ENCODE peak calls at places on chromosomes 5 and 9, in six cellular contexts. V is CD8-positive, alpha-beta T cell; H is tibial artery; W is mucosa of descending colon; T is prostate gland; O is colonic mucosa. L is an unnamed sample. For H3K4me1, the result is how much of the 10 kb centered on the place peaks cover.

GRCh38 chr5:139836469-139837208 is 41.0 kb downstream of the PSD2 start:
- DNase-seq in V (no peak), H (no peak), W (no peak), T (no peak), O (no peak), L (no peak)

GRCh38 chr9:136403915-136404800 is 4.2 kb upstream of the SNAPC4 start:
- DNase-seq in V (no peak), H (no peak), W (no peak), T (no peak), O (no peak), L (no peak)

GRCh38 chr9:120382453-120382852 is 197.5 kb downstream of the CDK5RAP2 start:
- DNase-seq in V (no peak), H (no peak), W (no peak), T (no peak), O (no peak), L (no peak)

GRCh38 chr5:175443514-175444059 is 395 bp downstream of the DRD1 start:
- DNase-seq in V (no peak), H (no peak), W (no peak), T (no peak), O (no peak), L (peak)

GRCh38 chr9:76893395-76893932 is 12.4 kb downstream of the PRUNE2 start:
- DNase-seq in V (no peak), H (peak), W (no peak), T (no peak), O (no peak), L (no peak)

GRCh38 chr5:124860271-124860670 is 113.8 kb upstream of the ZNF608 start:
- DNase-seq in V (no peak), H (no peak), W (no peak), T (no peak), O (no peak), L (no peak)

GRCh38 chr5:163893301-163893700 is 387.9 kb downstream of the MAT2B start:
- DNase-seq in V (no peak), H (no peak), W (no peak), T (no peak), O (no peak), L (no peak)

GRCh38 chr9:119360237-119360636 is 9.0 kb downstream of the BRINP1 start:
- DNase-seq in V (no peak), H (no peak), W (no peak), T (no peak), O (no peak), L (no peak)

GRCh38 chr5:42228279-42228678 is 195.0 kb upstream of the GHR start:
- DNase-seq in V (no peak), H (no peak), W (no peak), T (no peak), O (no peak), L (no peak)

GRCh38 chr9:129597355-129598088 is 23.4 kb downstream of the C9orf50 start:
- DNase-seq in V (no peak), H (no peak), W (peak), T (peak), O (peak), L (peak)

GRCh38 chr9:108536836-108537601 is 318.8 kb downstream of the ACTL7B start:
- DNase-seq in V (no peak), H (no peak), W (no peak), T (no peak), O (no peak), L (no peak)

GRCh38 chr9:93138171-93138764 is 4.2 kb upstream of the NINJ1 start:
- DNase-seq in V (no peak), H (no peak), W (no peak), T (no peak), O (no peak), L (no peak)

GRCh38 chr5:149887622-149888183 is 56.9 kb downstream of the PDE6A start:
- DNase-seq in V (no peak), H (no peak), W (no peak), T (no peak), O (no peak), L (no peak)

GRCh38 chr5:98605010-98605425 is 168.4 kb upstream of the RGMB start:
- DNase-seq in V (no peak), H (no peak), W (no peak), T (no peak), O (no peak), L (peak)

GRCh38 chr9:131094622-131095021 is 1.7 kb upstream of the AIF1L start:
- DNase-seq in V (no peak), H (no peak), W (peak), T (no peak), O (peak), L (no peak)

GRCh38 chr5:153551537-153552079 is 61.1 kb downstream of the GRIA1 start:
- DNase-seq in V (no peak), H (no peak), W (no peak), T (no peak), O (no peak), L (peak)

GRCh38 chr9:109264865-109265532 is 55.9 kb downstream of the EPB41L4B start:
- DNase-seq in V (no peak), H (no peak), W (peak), T (peak), O (peak), L (no peak)

GRCh38 chr5:139177809-139178581 is 20.2 kb downstream of the SIL1 start:
- DNase-seq in V (no peak), H (peak), W (peak), T (peak), O (peak), L (no peak)

GRCh38 chr5:139647406-139648204 is 544 bp upstream of the CXXC5 start:
- DNase-seq in V (no peak), H (peak), W (no peak), T (no peak), O (no peak), L (peak)

GRCh38 chr5:53249529-53249928 is 140.0 kb upstream of the MOCS2 start:
- DNase-seq in V (no peak), H (peak), W (peak), T (no peak), O (no peak), L (no peak)

GRCh38 chr9:79572891-79573696 is 1.3 kb downstream of the TLE4 start:
- DNase-seq in V (peak), H (peak), W (peak), T (peak), O (peak), L (peak)

GRCh38 chr9:13239208-13239607 is 40.3 kb downstream of the MPDZ start:
- DNase-seq in V (no peak), H (no peak), W (no peak), T (no peak), O (no peak), L (no peak)

GRCh38 chr5:102857090-102857818 is 102.1 kb downstream of the PAM start:
- DNase-seq in V (no peak), H (peak), W (no peak), T (no peak), O (no peak), L (no peak)

GRCh38 chr9:75488082-75488713 is 399.9 kb downstream of the OSTF1 start:
- DNase-seq in V (no peak), H (no peak), W (no peak), T (no peak), O (no peak), L (peak)

GRCh38 chr9:75483636-75484035 is 395.3 kb downstream of the OSTF1 start:
- DNase-seq in V (no peak), H (no peak), W (no peak), T (no peak), O (no peak), L (no peak)

DNA sequence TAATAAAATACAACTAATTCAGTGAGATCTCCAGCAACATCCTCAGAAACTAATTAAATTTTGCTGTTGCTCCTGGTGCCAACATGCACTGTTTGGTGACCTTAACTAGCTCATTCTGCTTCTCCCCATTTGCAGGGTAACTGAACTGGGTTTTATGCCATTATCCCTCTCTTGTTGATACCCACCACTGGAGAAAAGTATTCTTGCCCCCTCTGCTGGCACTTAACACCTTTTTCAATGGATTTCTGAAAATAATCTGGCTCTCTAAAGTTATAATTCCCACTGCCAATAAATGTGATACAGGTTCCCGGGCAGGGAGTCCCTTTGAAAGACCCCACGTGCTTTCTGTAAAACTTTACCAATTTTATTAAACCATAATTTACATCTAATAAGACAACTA is 394.3 kb downstream of the OSTF1 start:
- DNase-seq in V (no peak), H (no peak), W (no peak), T (no peak), O (no peak), L (no peak)
- TF ChIP-seq CTCF in V (no peak), H (no peak), W (no peak), T (no peak), O (no peak), L (peak)

GRCh38 chr5:126921471-126922091 is 108.8 kb downstream of the MARCHF3 start:
- DNase-seq in V (no peak), H (no peak), W (no peak), T (no peak), O (no peak), L (no peak)
- H3K4me1 ChIP-seq in V (under half), H (under half), W (under half), T (under half), O (under half), L (under half)

DNA sequence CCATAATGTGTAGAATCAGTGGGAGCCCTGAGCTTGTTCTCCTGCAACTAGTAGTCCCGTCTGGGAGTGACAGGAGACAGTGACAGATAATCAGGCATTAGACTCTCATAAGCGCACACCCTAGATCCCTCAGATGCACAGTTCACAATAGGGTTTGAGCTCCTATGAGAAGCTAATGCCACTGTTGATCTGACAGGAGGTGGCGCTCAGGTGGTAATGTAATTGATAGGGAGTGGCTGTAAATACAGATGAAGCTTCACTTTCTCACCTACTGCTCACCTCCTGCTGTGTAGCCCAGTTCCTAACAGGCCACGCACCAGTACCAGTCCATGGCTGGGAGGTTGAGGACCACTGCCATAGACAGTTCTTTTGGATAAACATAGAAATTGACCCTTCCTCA is 188.7 kb downstream of the ROR2 start:
- DNase-seq in V (no peak), H (no peak), W (peak), T (no peak), O (peak), L (no peak)
- TF ChIP-seq CTCF in V (no peak), H (no peak), W (no peak), T (no peak), O (no peak), L (no peak)

DNA sequence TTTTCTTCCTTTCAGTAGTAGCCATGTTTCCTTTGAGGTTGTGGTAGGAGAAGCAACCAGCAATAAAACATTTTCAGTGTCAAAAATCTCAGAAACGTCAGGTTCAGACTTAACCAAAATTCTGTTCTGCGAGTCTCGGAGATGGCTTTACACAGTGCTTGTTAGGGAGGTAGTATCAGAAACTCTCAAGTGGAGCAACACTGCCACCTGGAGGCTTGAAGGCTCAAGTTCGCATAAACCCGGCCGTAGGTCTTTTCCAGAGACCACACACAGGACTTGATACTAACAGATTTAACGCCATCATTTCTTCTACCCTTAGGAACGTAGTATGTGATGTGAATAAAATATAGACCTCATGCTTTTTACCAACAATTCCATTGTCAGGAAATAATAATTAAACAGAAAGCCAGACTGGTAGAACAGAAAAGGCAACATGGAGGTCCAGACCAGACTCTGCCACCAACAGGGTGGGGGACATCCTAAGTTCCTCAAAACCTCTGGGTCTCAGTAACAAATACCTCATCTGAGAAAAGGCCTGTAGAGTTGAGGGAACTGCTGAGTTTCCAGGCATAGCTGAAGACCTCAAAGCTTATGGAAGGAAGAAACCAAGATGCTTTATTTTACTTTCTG is 8.5 kb downstream of the PTGER4 start:
- DNase-seq in V (peak), H (peak), W (peak), T (peak), O (peak), L (peak)
- H3K4me1 ChIP-seq in V (half or more), H (under half), W (under half), T (under half), O (under half), L (under half)

DNA sequence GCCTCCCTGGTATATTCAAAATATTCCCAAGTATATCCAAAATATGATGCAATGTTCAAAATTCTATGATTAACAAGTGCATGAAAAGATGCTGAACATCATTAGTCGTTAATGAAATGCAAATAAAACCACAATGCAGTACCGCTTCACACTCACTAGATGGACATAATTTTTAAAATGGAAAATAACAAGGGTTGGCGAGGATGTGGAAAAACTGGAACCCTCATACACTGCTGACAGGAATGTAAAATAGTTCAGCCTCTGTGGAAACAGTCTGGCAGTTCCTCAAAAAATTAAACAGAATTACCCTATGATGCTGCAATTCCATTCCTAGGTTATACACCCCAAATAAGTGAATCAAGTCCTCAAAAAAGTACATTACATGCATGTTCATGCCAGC is 36.1 kb upstream of the MYOT start:
- DNase-seq in V (no peak), H (no peak), W (no peak), T (no peak), O (no peak), L (no peak)
- TF ChIP-seq CTCF in V (no peak), H (peak), W (no peak), T (no peak), O (no peak), L (no peak)

GRCh38 chr9:33132249-33132772 is 34.8 kb downstream of the B4GALT1 start:
- DNase-seq in V (no peak), H (peak), W (peak), T (no peak), O (no peak), L (no peak)
- H3K4me1 ChIP-seq in V (under half), H (under half), W (under half), T (under half), O (under half), L (under half)

GRCh38 chr5:68245325-68245724 is 29.8 kb downstream of the PIK3R1 start:
- DNase-seq in V (no peak), H (no peak), W (no peak), T (no peak), O (no peak), L (peak)

GRCh38 chr5:68249520-68249919 is 34.0 kb downstream of the PIK3R1 start:
- DNase-seq in V (no peak), H (no peak), W (no peak), T (no peak), O (no peak), L (no peak)

GRCh38 chr5:68248896-68249295 is 33.3 kb downstream of the PIK3R1 start:
- DNase-seq in V (no peak), H (no peak), W (no peak), T (no peak), O (no peak), L (no peak)

GRCh38 chr5:68247627-68248026 is 32.1 kb downstream of the PIK3R1 start:
- DNase-seq in V (no peak), H (no peak), W (no peak), T (no peak), O (no peak), L (no peak)

DNA sequence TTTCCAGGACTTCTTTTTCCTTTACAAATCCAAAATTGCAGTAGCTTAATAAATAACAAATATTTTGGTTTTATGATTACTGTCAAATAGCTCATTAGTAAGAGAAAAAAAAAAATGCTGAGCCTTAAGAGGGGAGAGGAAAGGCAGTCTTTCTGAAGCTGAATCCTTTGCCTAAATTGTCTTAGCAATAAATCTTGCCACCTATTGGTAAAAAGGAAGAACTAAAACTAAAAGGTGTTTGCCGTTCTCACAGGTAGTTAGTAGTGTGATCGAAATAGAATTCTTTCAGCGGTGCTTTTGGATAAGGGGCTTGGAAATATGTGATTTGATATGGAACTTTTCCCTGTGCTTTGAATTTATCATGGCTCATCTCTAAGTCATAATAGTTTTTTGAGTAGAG is 31.2 kb downstream of the PIK3R1 start:
- DNase-seq in V (no peak), H (no peak), W (no peak), T (no peak), O (no peak), L (no peak)
- TF ChIP-seq CTCF in V (peak), H (no peak), W (no peak), T (no peak), O (no peak), L (peak)

GRCh38 chr9:37324261-37324683 is 98.2 kb upstream of the GRHPR start:
- DNase-seq in V (no peak), H (no peak), W (no peak), T (no peak), O (no peak), L (peak)

GRCh38 chr9:37325778-37326177 is 96.7 kb upstream of the GRHPR start:
- DNase-seq in V (no peak), H (no peak), W (peak), T (no peak), O (no peak), L (no peak)

GRCh38 chr9:37328561-37329227 is 93.8 kb upstream of the GRHPR start:
- DNase-seq in V (no peak), H (no peak), W (peak), T (no peak), O (no peak), L (no peak)

GRCh38 chr9:37327553-37327952 is 94.9 kb upstream of the GRHPR start:
- DNase-seq in V (no peak), H (no peak), W (no peak), T (no peak), O (no peak), L (no peak)

GRCh38 chr9:37324691-37325490 is 97.6 kb upstream of the GRHPR start:
- DNase-seq in V (no peak), H (no peak), W (no peak), T (no peak), O (no peak), L (peak)
- H3K4me1 ChIP-seq in V (under half), H (under half), W (under half), T (under half), O (under half), L (under half)

GRCh38 chr5:68252678-68253520 is 37.3 kb downstream of the PIK3R1 start:
- DNase-seq in V (peak), H (peak), W (peak), T (peak), O (peak), L (peak)
- TF ChIP-seq CTCF in V (peak), H (peak), W (peak), T (peak), O (peak), L (peak)

GRCh38 chr5:135391869-135392255 is 7.2 kb downstream of the MACROH2A1 start:
- DNase-seq in V (no peak), H (peak), W (no peak), T (no peak), O (no peak), L (no peak)

GRCh38 chr5:135394095-135394494 is 4.9 kb downstream of the MACROH2A1 start:
- DNase-seq in V (no peak), H (no peak), W (no peak), T (no peak), O (no peak), L (no peak)

GRCh38 chr5:135393691-135394090 is 5.3 kb downstream of the MACROH2A1 start:
- DNase-seq in V (no peak), H (no peak), W (no peak), T (no peak), O (no peak), L (no peak)

GRCh38 chr5:135392256-135392655 is 6.8 kb downstream of the MACROH2A1 start:
- DNase-seq in V (no peak), H (no peak), W (no peak), T (no peak), O (no peak), L (no peak)

DNA sequence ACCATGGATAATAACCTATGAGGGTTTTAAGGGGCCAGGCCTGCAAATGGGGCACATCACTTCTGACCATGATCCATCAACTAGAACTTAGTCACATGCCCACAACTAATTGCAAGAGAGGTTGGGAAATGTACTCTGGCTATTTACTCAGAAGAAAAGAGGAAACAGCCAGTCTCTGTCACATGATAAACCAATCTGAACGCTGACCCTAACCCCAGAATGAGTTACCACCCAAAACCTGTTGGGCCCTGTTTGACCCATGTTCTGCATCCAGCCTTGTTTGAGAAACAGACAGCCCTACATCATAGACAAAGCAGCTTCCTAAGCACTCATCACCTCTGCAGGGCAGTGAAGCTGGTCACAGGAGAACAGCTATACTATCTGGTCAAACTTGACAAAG is 5.8 kb downstream of the MACROH2A1 start:
- DNase-seq in V (no peak), H (no peak), W (no peak), T (no peak), O (no peak), L (no peak)
- H3K4me1 ChIP-seq in V (under half), H (under half), W (under half), T (under half), O (under half), L (under half)